ENCODE peak calls at places on chromosomes 13 and 19, in five cellular contexts. One of them, this sample, is unnamed.
A peak's percentile ranks its signal among the peaks of the same experiment; 100 is the strongest.

GRCh38 chr13:72290962-72291681 is 424.1 kb upstream of the DACH1 start:
- DNase-seq in ovary: no peak
- DNase-seq in PC-9: peak; percentile 71
- DNase-seq in CD8-positive, alpha-beta T cell: no peak
- DNase-seq in mesothelial cell of epicardium: no peak
- DNase-seq in this sample: no peak

GRCh38 chr13:105773887-105774538 is 761.4 kb downstream of the EFNB2 start:
- DNase-seq in ovary: no peak
- DNase-seq in PC-9: peak; percentile 76
- DNase-seq in CD8-positive, alpha-beta T cell: no peak
- DNase-seq in mesothelial cell of epicardium: no peak
- DNase-seq in this sample: no peak

GRCh38 chr13:42405665-42406390 is 133.9 kb downstream of the AKAP11 start:
- DNase-seq in ovary: no peak
- DNase-seq in PC-9: no peak
- DNase-seq in CD8-positive, alpha-beta T cell: no peak
- DNase-seq in mesothelial cell of epicardium: no peak
- DNase-seq in this sample: no peak

GRCh38 chr13:67932991-67933390 is 702.9 kb upstream of the PCDH9 start:
- DNase-seq in ovary: no peak
- DNase-seq in PC-9: no peak
- DNase-seq in CD8-positive, alpha-beta T cell: no peak
- DNase-seq in mesothelial cell of epicardium: no peak
- DNase-seq in this sample: no peak

GRCh38 chr19:508204-509150 is 1.2 kb downstream of the TPGS1 start:
- DNase-seq in ovary: peak; percentile 57
- DNase-seq in PC-9: no peak
- DNase-seq in CD8-positive, alpha-beta T cell: no peak
- DNase-seq in mesothelial cell of epicardium: no peak
- DNase-seq in this sample: no peak

GRCh38 chr19:30898353-30899103 is 450.7 kb downstream of the TSHZ3 start:
- DNase-seq in ovary: no peak
- DNase-seq in PC-9: no peak
- DNase-seq in CD8-positive, alpha-beta T cell: no peak
- DNase-seq in mesothelial cell of epicardium: no peak
- DNase-seq in this sample: no peak

GRCh38 chr19:32061304-32061703 is 284.1 kb upstream of the ZNF507 start:
- DNase-seq in ovary: no peak
- DNase-seq in PC-9: no peak
- DNase-seq in CD8-positive, alpha-beta T cell: no peak
- DNase-seq in mesothelial cell of epicardium: no peak
- DNase-seq in this sample: no peak

GRCh38 chr13:90686438-90686837 is 661.0 kb upstream of the MIR17HG start:
- DNase-seq in ovary: no peak
- DNase-seq in PC-9: peak; percentile 1
- DNase-seq in CD8-positive, alpha-beta T cell: no peak
- DNase-seq in mesothelial cell of epicardium: no peak
- DNase-seq in this sample: no peak

GRCh38 chr13:53075356-53076041 is 46.9 kb downstream of the OLFM4 start:
- DNase-seq in ovary: no peak
- DNase-seq in PC-9: no peak
- DNase-seq in CD8-positive, alpha-beta T cell: no peak
- DNase-seq in mesothelial cell of epicardium: no peak
- DNase-seq in this sample: no peak

GRCh38 chr19:30567535-30568232 is 195.5 kb downstream of the ZNF536 start:
- DNase-seq in ovary: no peak
- DNase-seq in PC-9: no peak
- DNase-seq in CD8-positive, alpha-beta T cell: no peak
- DNase-seq in mesothelial cell of epicardium: no peak
- DNase-seq in this sample: no peak

GRCh38 chr13:67769063-67769986 is 539.2 kb upstream of the PCDH9 start:
- DNase-seq in ovary: no peak
- DNase-seq in PC-9: peak; percentile 53
- DNase-seq in CD8-positive, alpha-beta T cell: no peak
- DNase-seq in mesothelial cell of epicardium: no peak
- DNase-seq in this sample: no peak

GRCh38 chr13:80341098-80341701 is at the start of gene SPRY2:
- DNase-seq in ovary: peak; percentile 86
- DNase-seq in PC-9: peak; percentile 91
- DNase-seq in CD8-positive, alpha-beta T cell: no peak
- DNase-seq in mesothelial cell of epicardium: peak; percentile 80
- DNase-seq in this sample: peak; percentile 88
- TF ChIP-seq CTCF in ovary: no peak
- TF ChIP-seq CTCF in PC-9: no peak
- TF ChIP-seq CTCF in CD8-positive, alpha-beta T cell: no peak
- TF ChIP-seq CTCF in mesothelial cell of epicardium: no peak
- TF ChIP-seq CTCF in this sample: peak; percentile 39

GRCh38 chr19:3627351-3627723 is 747 bp upstream of the CACTIN start:
- DNase-seq in ovary: no peak
- DNase-seq in PC-9: no peak
- DNase-seq in CD8-positive, alpha-beta T cell: no peak
- DNase-seq in mesothelial cell of epicardium: no peak
- DNase-seq in this sample: no peak

GRCh38 chr19:3622224-3622623 is 4.4 kb downstream of the CACTIN start:
- DNase-seq in ovary: no peak
- DNase-seq in PC-9: no peak
- DNase-seq in CD8-positive, alpha-beta T cell: no peak
- DNase-seq in mesothelial cell of epicardium: no peak
- DNase-seq in this sample: no peak

GRCh38 chr19:3623716-3624115 is 2.9 kb downstream of the CACTIN start:
- DNase-seq in ovary: no peak
- DNase-seq in PC-9: no peak
- DNase-seq in CD8-positive, alpha-beta T cell: no peak
- DNase-seq in mesothelial cell of epicardium: no peak
- DNase-seq in this sample: no peak

GRCh38 chr19:3625996-3626472 is 556 bp downstream of the CACTIN start:
- DNase-seq in ovary: no peak
- DNase-seq in PC-9: no peak
- DNase-seq in CD8-positive, alpha-beta T cell: no peak
- DNase-seq in mesothelial cell of epicardium: no peak
- DNase-seq in this sample: no peak

DNA sequence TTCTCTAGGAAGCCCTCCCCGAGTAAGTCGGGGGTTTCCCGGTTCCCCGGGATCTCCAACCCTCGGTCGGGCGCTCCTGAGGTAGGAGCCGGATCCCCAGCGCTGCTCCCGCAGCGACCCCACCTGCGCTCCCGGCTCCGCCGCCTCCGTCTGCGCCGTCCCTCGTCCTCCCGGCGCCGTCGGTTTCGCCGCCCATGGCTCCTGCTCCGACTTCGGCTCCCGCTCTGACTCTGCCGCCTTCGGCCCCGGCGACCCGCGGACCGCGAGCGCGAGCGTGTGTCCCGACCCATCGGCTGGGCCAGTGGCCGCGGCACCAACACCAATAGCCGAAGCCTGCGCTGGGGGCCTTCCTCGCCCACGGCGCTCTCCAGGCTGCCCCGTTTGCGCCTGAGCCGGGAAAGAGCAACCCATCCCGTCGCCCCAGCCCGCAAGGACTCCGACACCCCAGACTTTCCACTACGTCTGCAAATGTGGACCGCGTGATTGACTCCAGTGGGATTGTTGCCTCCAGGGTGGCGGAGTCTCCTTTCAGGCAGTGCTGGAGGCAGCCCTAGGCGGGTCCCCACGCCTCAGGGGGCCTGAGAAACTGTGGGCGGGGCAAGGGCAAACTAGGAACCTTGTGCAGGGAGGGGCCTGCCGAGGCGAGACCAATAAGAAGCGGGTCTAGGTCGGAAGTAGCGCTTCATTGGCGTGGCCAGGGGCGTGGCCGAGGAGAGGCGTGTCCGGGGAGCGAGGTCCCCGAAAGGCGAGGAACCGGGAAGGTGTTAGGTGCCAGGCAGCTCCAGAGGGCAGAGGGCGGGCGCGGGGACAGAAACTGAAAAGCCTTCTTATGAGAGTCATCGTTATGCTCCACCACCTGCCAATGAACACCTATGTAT is at the start of gene CACTIN:
- DNase-seq in ovary: peak; percentile 99
- DNase-seq in PC-9: peak; percentile 95
- DNase-seq in CD8-positive, alpha-beta T cell: peak; percentile 97
- DNase-seq in mesothelial cell of epicardium: peak; percentile 95
- DNase-seq in this sample: peak; percentile 95
- TF ChIP-seq CTCF in ovary: no peak
- TF ChIP-seq CTCF in PC-9: no peak
- TF ChIP-seq CTCF in CD8-positive, alpha-beta T cell: no peak
- TF ChIP-seq CTCF in mesothelial cell of epicardium: no peak
- TF ChIP-seq CTCF in this sample: no peak

GRCh38 chr13:94115054-94115453 is 364.4 kb downstream of the DCT start:
- DNase-seq in ovary: no peak
- DNase-seq in PC-9: no peak
- DNase-seq in CD8-positive, alpha-beta T cell: no peak
- DNase-seq in mesothelial cell of epicardium: no peak
- DNase-seq in this sample: no peak
- TF ChIP-seq CTCF in ovary: no peak
- TF ChIP-seq CTCF in PC-9: no peak
- TF ChIP-seq CTCF in CD8-positive, alpha-beta T cell: no peak
- TF ChIP-seq CTCF in mesothelial cell of epicardium: no peak
- TF ChIP-seq CTCF in this sample: peak; percentile 9

DNA sequence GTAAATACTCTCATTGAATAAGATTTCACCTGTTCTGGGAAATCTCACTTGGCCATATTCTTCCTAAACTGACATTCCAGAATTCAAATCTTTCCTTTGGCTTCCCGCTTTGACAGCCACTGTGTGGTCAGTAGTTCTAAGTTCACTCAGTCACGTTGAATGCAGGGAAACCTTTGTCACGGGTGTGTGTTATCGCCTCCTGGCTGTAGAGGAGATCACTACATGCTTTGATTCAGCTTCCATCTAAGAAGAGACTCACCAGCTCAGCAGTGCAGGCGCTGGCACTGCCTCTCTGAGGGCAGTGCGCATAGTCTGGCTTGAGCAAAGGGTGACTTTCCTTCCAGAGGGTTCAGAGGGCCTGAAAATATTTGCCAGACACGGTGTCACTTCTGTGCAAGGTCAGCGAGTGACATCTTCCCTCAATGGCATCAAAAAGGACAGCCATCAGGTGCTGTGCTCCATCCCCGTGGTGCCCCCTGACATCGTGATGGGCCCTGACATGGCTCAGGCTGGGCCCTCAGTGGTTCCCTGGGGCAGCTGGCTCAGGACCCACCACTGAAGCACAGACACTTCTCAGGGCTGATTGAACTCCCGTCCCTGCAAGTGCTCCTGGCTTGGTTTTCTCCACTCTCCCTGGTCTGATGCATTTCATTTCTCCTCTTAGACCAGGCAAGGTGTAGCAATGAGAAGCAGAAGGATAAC is 635.4 kb upstream of the ARGLU1 start:
- DNase-seq in ovary: no peak
- DNase-seq in PC-9: no peak
- DNase-seq in CD8-positive, alpha-beta T cell: no peak
- DNase-seq in mesothelial cell of epicardium: no peak
- DNase-seq in this sample: no peak
- TF ChIP-seq CTCF in ovary: no peak
- TF ChIP-seq CTCF in PC-9: peak; percentile 60
- TF ChIP-seq CTCF in CD8-positive, alpha-beta T cell: no peak
- TF ChIP-seq CTCF in mesothelial cell of epicardium: peak; percentile 44
- TF ChIP-seq CTCF in this sample: peak; percentile 60

GRCh38 chr13:32829269-32829668 is 187.0 kb upstream of the KL start:
- DNase-seq in ovary: no peak
- DNase-seq in PC-9: no peak
- DNase-seq in CD8-positive, alpha-beta T cell: no peak
- DNase-seq in mesothelial cell of epicardium: no peak
- DNase-seq in this sample: no peak

GRCh38 chr13:32828711-32829110 is 187.5 kb upstream of the KL start:
- DNase-seq in ovary: no peak
- DNase-seq in PC-9: no peak
- DNase-seq in CD8-positive, alpha-beta T cell: no peak
- DNase-seq in mesothelial cell of epicardium: no peak
- DNase-seq in this sample: no peak

GRCh38 chr13:32830632-32831031 is 185.6 kb upstream of the KL start:
- DNase-seq in ovary: no peak
- DNase-seq in PC-9: no peak
- DNase-seq in CD8-positive, alpha-beta T cell: no peak
- DNase-seq in mesothelial cell of epicardium: no peak
- DNase-seq in this sample: no peak

GRCh38 chr13:32825481-32825880 is 190.7 kb upstream of the KL start:
- DNase-seq in ovary: no peak
- DNase-seq in PC-9: no peak
- DNase-seq in CD8-positive, alpha-beta T cell: no peak
- DNase-seq in mesothelial cell of epicardium: no peak
- DNase-seq in this sample: no peak

DNA sequence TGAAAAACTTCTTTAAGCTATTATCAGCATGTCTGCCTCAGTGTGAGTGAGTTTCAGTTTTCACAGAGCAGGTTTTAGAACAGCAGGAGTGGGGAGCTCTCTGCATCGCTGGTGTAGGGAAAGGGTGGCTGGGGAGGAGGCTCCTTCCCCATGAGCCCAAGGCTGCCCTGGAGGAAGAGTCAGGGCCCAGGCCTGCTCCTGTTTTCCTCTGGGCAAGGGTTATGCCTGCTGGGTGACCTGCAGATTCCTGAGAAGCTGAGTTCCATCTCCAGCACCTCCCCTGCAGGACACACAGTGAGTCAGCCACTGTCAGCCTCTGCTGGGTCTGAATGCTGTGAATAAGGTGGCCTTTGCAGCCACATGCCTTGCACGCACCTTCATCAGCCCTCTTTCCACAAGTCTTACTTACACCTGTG is 186.5 kb upstream of the KL start:
- DNase-seq in ovary: no peak
- DNase-seq in PC-9: peak; percentile 74
- DNase-seq in CD8-positive, alpha-beta T cell: no peak
- DNase-seq in mesothelial cell of epicardium: no peak
- DNase-seq in this sample: no peak
- TF ChIP-seq CTCF in ovary: no peak
- TF ChIP-seq CTCF in PC-9: no peak
- TF ChIP-seq CTCF in CD8-positive, alpha-beta T cell: no peak
- TF ChIP-seq CTCF in mesothelial cell of epicardium: no peak
- TF ChIP-seq CTCF in this sample: no peak